ENCODE peak calls at places on chromosomes 16 and 17, in five cellular contexts. B is GM20000, U is brain microvascular endothelial cell, Y is foreskin fibroblast, K is A673. D is an unnamed sample.

GRCh38 chr17:63369233-63369632 is 76.9 kb downstream of the CYB561 start:
- DNase-seq in B (no peak), U (peak), Y (peak), K (no peak), D (peak)

GRCh38 chr17:64313577-64313976 is 50.5 kb upstream of the TEX2 start:
- DNase-seq in B (no peak), U (no peak), Y (no peak), K (no peak), D (no peak)

GRCh38 chr16:55663770-55664677 is 8.2 kb downstream of the SLC6A2 start:
- DNase-seq in B (no peak), U (no peak), Y (no peak), K (no peak), D (no peak)

GRCh38 chr17:35084987-35085386 is 21.5 kb upstream of the RFFL start:
- DNase-seq in B (no peak), U (peak), Y (peak), K (no peak), D (no peak)

GRCh38 chr16:27867122-27868110 is 196.1 kb downstream of the GSG1L start:
- DNase-seq in B (peak), U (peak), Y (peak), K (peak), D (peak)

GRCh38 chr17:63699638-63700527 is at the start of gene LIMD2:
- DNase-seq in B (peak), U (no peak), Y (peak), K (peak), D (peak)

GRCh38 chr17:17822189-17822978 is 14.4 kb downstream of the SREBF1 start:
- DNase-seq in B (no peak), U (peak), Y (peak), K (no peak), D (peak)

GRCh38 chr17:77822302-77823030 is 136.0 kb upstream of the TNRC6C start:
- DNase-seq in B (no peak), U (no peak), Y (no peak), K (no peak), D (no peak)

GRCh38 chr17:58326609-58327341 is 1.8 kb downstream of the TSPOAP1 start:
- DNase-seq in B (no peak), U (no peak), Y (no peak), K (no peak), D (no peak)

GRCh38 chr16:30567991-30568638 is 3.4 kb downstream of the ZNF688 start:
- DNase-seq in B (peak), U (peak), Y (peak), K (peak), D (no peak)

GRCh38 chr17:17370711-17371110 is 67.5 kb downstream of the NT5M start:
- DNase-seq in B (no peak), U (no peak), Y (no peak), K (no peak), D (no peak)

GRCh38 chr17:49018116-49018612 is 21.0 kb downstream of the IGF2BP1 start:
- DNase-seq in B (no peak), U (no peak), Y (no peak), K (no peak), D (no peak)

GRCh38 chr17:48526986-48527741 is 3.6 kb downstream of the HOXB1 start:
- DNase-seq in B (no peak), U (no peak), Y (no peak), K (no peak), D (no peak)

GRCh38 chr16:2048116-2048543 is 345 bp downstream of the TSC2 start:
- DNase-seq in B (no peak), U (no peak), Y (peak), K (no peak), D (no peak)

GRCh38 chr16:78096386-78096785 is 3.1 kb upstream of the WWOX start:
- DNase-seq in B (no peak), U (no peak), Y (no peak), K (no peak), D (no peak)

GRCh38 chr16:23324727-23325126 is 22.6 kb downstream of the SCNN1B start:
- DNase-seq in B (no peak), U (no peak), Y (no peak), K (no peak), D (peak)

GRCh38 chr17:9367186-9367585 is 208.4 kb downstream of the STX8 start:
- DNase-seq in B (no peak), U (no peak), Y (no peak), K (no peak), D (peak)

GRCh38 chr17:37117743-37118142 is 169.0 kb downstream of the AATF start:
- DNase-seq in B (no peak), U (no peak), Y (no peak), K (peak), D (no peak)

GRCh38 chr17:79231766-79232287 is 157.2 kb downstream of the ENGASE start:
- DNase-seq in B (no peak), U (no peak), Y (no peak), K (no peak), D (no peak)

GRCh38 chr17:71959129-71959528 is 161.7 kb upstream of the SOX9 start:
- DNase-seq in B (no peak), U (no peak), Y (peak), K (peak), D (no peak)

GRCh38 chr17:60390223-60390622 is 1.7 kb downstream of the USP32 start:
- DNase-seq in B (no peak), U (peak), Y (peak), K (peak), D (peak)

GRCh38 chr16:28014851-28015250 is 48.7 kb downstream of the GSG1L start:
- DNase-seq in B (no peak), U (no peak), Y (no peak), K (no peak), D (no peak)

GRCh38 chr17:66531826-66532439 is 229.5 kb downstream of the PRKCA start:
- DNase-seq in B (no peak), U (no peak), Y (peak), K (no peak), D (no peak)

GRCh38 chr17:44005865-44006580 is 1.6 kb downstream of the NAGS start:
- DNase-seq in B (peak), U (no peak), Y (peak), K (no peak), D (no peak)

GRCh38 chr17:40177275-40177874 is at the start of gene RAPGEFL1:
- DNase-seq in B (peak), U (peak), Y (peak), K (peak), D (peak)

GRCh38 chr16:4489030-4489429 is 12.8 kb downstream of the HMOX2 start:
- DNase-seq in B (no peak), U (peak), Y (peak), K (no peak), D (no peak)

GRCh38 chr16:66042341-66042740 is 324.1 kb upstream of the CDH5 start:
- DNase-seq in B (no peak), U (no peak), Y (no peak), K (no peak), D (no peak)

GRCh38 chr17:75516619-75517276 is 420 bp downstream of the TSEN54 start:
- DNase-seq in B (no peak), U (no peak), Y (peak), K (peak), D (no peak)

GRCh38 chr16:1002399-1003161 is 21.0 kb downstream of the SOX8 start:
- DNase-seq in B (no peak), U (peak), Y (peak), K (peak), D (peak)

GRCh38 chr17:75571197-75571884 is 16.3 kb upstream of the MYO15B start:
- DNase-seq in B (peak), U (peak), Y (peak), K (no peak), D (peak)

GRCh38 chr16:68367034-68367433 is 56.2 kb downstream of the PRMT7 start:
- DNase-seq in B (peak), U (peak), Y (peak), K (peak), D (no peak)

GRCh38 chr16:27718767-27719445 is 169.0 kb downstream of the KATNIP start:
- DNase-seq in B (no peak), U (no peak), Y (no peak), K (peak), D (no peak)

GRCh38 chr17:48795444-48796162 is 21.4 kb downstream of the TTLL6 start:
- DNase-seq in B (no peak), U (peak), Y (peak), K (no peak), D (peak)

GRCh38 chr17:73348018-73348823 is 36.4 kb upstream of the CDC42EP4 start:
- DNase-seq in B (no peak), U (no peak), Y (no peak), K (no peak), D (no peak)

GRCh38 chr17:17682737-17683675 is 1.7 kb downstream of the RAI1 start:
- DNase-seq in B (peak), U (peak), Y (peak), K (peak), D (peak)

GRCh38 chr16:1920727-1921155 is 2.5 kb upstream of the HS3ST6 start:
- DNase-seq in B (peak), U (no peak), Y (peak), K (peak), D (no peak)

GRCh38 chr17:16439867-16440351 is 24.5 kb downstream of the TRPV2 start:
- DNase-seq in B (no peak), U (no peak), Y (no peak), K (no peak), D (no peak)

GRCh38 chr17:51630101-51630671 is 369.8 kb downstream of the UTP18 start:
- DNase-seq in B (no peak), U (no peak), Y (no peak), K (no peak), D (no peak)

GRCh38 chr16:87200637-87201036 is 116.6 kb downstream of the C16orf95 start:
- DNase-seq in B (no peak), U (no peak), Y (no peak), K (no peak), D (no peak)
- TF ChIP-seq CTCF in B (no peak), U (no peak), Y (no peak), K (no peak), D (no peak)

DNA sequence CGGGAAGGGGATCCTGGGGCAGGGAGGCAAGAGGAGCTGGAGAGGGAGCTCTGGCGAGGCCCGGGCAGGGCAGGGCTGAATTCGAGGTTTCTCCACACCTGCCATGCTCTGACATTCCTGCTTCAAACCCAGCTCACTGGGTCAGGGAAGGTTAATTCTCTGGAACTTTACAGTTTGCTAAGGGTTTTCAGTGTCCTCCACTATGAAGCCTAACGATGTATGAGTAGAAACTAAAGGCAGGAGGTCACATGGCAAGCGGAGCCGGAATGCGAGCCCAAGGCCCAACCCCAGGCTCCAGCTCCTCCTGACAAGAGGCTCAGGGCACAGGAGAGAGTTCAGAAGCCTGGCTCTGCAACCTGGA is 29.2 kb downstream of the DCAKD start:
- DNase-seq in B (no peak), U (no peak), Y (no peak), K (no peak), D (no peak)
- TF ChIP-seq CTCF in B (no peak), U (peak), Y (no peak), K (no peak), D (no peak)

DNA sequence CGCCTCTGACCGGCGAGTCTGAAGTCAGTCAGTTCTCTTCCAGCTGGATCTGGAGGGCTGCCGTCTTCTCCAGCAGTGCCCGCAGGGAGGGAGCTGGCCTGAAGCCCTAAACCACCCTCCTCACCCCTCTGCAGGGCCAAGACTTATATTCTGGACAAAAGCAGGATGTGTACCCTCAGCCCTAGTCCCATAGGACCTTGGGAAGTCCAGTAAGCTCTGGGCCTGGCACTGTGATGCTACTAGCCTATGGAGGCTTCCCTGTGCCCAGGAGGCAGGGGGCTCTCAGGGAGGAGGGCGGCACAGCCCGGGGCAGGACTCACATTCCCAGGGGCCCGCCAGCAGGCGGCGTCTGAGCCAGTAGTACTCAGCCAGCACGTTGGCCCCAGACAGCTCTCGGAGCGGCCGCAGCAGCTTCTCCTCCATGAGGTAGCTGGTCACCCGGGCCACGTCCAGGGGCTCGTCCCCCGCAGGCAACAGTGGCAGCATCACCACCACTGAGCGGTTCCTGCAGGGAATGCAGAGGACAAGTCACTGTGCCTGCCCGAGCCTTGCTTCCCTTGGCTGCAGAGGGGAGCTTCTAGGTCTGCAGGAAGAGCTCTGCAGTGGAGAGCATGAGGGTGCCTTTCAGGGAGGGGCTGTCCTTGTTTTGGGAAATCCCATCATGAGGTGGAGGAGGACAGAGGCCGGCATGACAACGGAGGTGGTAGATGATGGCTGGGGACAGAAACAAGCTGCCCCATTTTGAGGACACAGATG is 41.7 kb downstream of the RMI2 start:
- DNase-seq in B (peak), U (peak), Y (peak), K (no peak), D (no peak)
- TF ChIP-seq CTCF in B (peak), U (peak), Y (peak), K (peak), D (peak)

GRCh38 chr16:75506107-75506506 is 10.9 kb upstream of the CHST6 start:
- DNase-seq in B (no peak), U (no peak), Y (no peak), K (no peak), D (no peak)
- TF ChIP-seq CTCF in B (no peak), U (no peak), Y (no peak), K (no peak), D (no peak)

DNA sequence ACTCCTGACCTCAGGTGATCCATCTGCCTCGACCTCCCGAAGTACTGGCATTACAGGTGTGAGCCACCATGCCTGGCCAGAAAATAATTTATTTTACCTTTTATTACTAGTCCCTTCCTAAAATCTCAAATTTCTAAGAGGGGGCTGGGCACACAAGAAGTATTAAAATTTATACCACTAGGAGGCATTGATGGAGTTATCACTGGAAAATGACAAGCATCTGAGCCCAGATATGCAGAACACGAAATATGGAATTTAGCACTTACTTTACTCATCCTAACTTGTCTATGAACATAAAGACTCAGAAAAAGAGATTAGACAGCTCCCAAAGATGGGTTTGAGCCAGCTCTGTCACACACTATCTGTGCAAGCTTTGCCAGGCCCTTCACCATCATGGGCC is 46.4 kb downstream of the STAT5A start:
- DNase-seq in B (no peak), U (peak), Y (no peak), K (no peak), D (no peak)
- TF ChIP-seq CTCF in B (no peak), U (peak), Y (no peak), K (no peak), D (no peak)

GRCh38 chr17:27569257-27569722 is 61.7 kb upstream of the LGALS9 start:
- DNase-seq in B (peak), U (no peak), Y (peak), K (peak), D (peak)
- TF ChIP-seq CTCF in B (peak), U (peak), Y (peak), K (peak), D (peak)

DNA sequence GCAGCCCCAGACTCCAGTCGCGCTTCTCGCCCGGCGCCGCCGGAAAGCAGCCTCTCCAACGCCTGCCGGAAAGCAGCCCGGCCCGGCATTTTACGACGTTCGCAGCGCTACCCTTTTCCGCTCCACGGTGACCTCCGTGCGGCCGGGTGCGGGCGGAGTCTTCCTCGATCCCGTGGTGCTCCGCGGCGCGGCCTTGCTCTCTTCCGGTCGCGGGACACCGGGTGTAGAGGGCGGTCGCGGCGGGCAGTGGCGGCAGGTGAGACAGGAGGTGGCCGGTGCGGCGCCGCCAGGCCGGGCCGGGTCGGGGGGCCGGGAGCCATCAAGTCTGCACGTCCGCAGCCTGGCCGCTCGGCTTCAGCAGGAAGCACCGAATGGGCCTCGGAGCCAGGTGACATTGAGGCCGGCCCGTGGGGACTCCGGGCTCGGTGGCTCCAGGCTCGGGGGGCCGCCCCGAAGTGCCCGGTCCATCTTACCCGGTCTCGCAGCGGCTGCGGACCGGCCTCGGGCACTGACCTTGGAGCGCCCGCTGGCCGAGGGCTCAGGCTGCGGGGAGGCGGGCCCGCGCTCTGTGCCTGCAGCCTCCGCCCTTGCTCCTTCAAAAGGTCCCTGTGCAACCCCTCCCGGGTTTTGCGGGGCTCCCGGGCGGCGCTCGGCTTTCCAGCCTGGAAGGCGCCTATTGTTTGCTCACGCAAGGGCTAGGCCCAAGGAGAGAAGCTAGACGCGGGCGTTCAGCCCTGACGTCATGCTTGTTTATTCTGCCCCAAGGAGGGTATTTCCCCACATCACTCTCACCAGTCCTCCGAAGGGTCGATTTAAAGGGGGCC is at the start of the genes COX4I1 and EMC8:
- DNase-seq in B (peak), U (peak), Y (peak), K (peak), D (peak)
- TF ChIP-seq CTCF in B (no peak), U (no peak), Y (no peak), K (no peak), D (no peak)

DNA sequence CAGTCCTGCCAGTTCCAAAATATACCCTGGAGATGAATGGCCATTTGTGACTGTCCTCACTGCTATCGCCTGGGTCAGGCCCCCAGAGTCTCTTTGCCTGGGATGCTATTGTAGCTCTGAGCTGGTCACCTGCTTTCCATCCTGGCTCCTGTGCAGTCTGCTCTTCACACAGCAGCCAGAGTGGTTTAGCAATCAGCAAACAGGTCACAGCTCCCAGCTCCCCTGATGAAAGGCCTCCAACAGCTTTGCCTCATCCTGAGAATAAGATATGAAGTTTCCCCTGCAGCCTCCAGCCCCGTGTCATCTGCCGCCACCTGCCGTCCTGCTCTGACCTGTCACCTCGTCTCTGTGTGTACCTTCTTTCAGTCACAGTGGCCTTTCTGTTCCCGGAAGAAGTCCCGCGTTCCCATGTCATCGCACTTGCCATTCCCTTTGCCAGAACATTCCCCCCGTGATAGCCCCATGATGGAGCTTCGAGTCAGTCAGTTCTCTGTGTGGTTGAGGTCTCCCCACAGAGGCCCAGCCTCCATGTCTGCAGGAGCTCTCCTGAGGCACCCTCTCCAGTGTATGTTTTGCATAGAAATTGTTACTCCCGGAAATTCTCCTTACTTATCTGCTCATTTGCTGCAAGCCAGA is 281.5 kb downstream of the SNX29 start:
- DNase-seq in B (no peak), U (no peak), Y (no peak), K (no peak), D (peak)
- TF ChIP-seq CTCF in B (no peak), U (no peak), Y (no peak), K (no peak), D (no peak)

GRCh38 chr16:82643136-82643535 is 16.4 kb downstream of the CDH13 start:
- DNase-seq in B (no peak), U (no peak), Y (no peak), K (no peak), D (no peak)

GRCh38 chr16:82639666-82640336 is 13.0 kb downstream of the CDH13 start:
- DNase-seq in B (peak), U (peak), Y (peak), K (peak), D (peak)

GRCh38 chr16:82643936-82644630 is 17.3 kb downstream of the CDH13 start:
- DNase-seq in B (no peak), U (no peak), Y (no peak), K (no peak), D (no peak)

GRCh38 chr16:82639263-82639662 is 12.5 kb downstream of the CDH13 start:
- DNase-seq in B (no peak), U (no peak), Y (no peak), K (no peak), D (no peak)

GRCh38 chr16:82641336-82641984 is 14.7 kb downstream of the CDH13 start:
- DNase-seq in B (no peak), U (no peak), Y (peak), K (peak), D (no peak)
- TF ChIP-seq CTCF in B (peak), U (peak), Y (peak), K (peak), D (no peak)

GRCh38 chr17:38379448-38379847 is 27.8 kb downstream of the SOCS7 start:
- DNase-seq in B (no peak), U (no peak), Y (no peak), K (no peak), D (no peak)
- TF ChIP-seq CTCF in B (no peak), U (no peak), Y (no peak), K (no peak), D (no peak)